ENCODE peak calls at places on chromosomes 16 and 17, in eight cellular contexts. One of them, this sample, is unnamed.

GRCh38 chr17:34173221-34173620 is 81.9 kb upstream of the CCL2 start:
- DNase-seq in fibroblast of the conjunctiva: no peak
- DNase-seq in endothelial cell of umbilical vein: no peak
- DNase-seq in RPMI8226: no peak
- DNase-seq in GM03348: no peak
- DNase-seq in GM04504: peak
- DNase-seq in GM10248: no peak
- DNase-seq in NCI-H1694: no peak
- DNase-seq in this sample: no peak

GRCh38 chr17:66299721-66300120 is 2.7 kb upstream of the PRKCA start:
- DNase-seq in GM10248: no peak
- DNase-seq in GM04504: no peak
- DNase-seq in endothelial cell of umbilical vein: no peak
- DNase-seq in NCI-H1694: no peak
- DNase-seq in RPMI8226: no peak
- DNase-seq in fibroblast of the conjunctiva: no peak
- DNase-seq in GM03348: no peak
- DNase-seq in this sample: no peak

GRCh38 chr17:29573871-29574731 is 5.6 kb downstream of the TP53I13 start:
- DNase-seq in fibroblast of the conjunctiva: no peak
- DNase-seq in RPMI8226: no peak
- DNase-seq in GM10248: no peak
- DNase-seq in endothelial cell of umbilical vein: no peak
- DNase-seq in NCI-H1694: no peak
- DNase-seq in GM04504: no peak
- DNase-seq in GM03348: no peak
- DNase-seq in this sample: no peak

GRCh38 chr16:53737563-53737962 is 33.6 kb downstream of the FTO start:
- DNase-seq in GM04504: no peak
- DNase-seq in GM10248: no peak
- DNase-seq in endothelial cell of umbilical vein: no peak
- DNase-seq in GM03348: no peak
- DNase-seq in RPMI8226: no peak
- DNase-seq in fibroblast of the conjunctiva: no peak
- DNase-seq in NCI-H1694: no peak
- DNase-seq in this sample: no peak

GRCh38 chr17:39270923-39271322 is 45.2 kb upstream of the STAC2 start:
- DNase-seq in GM03348: peak
- DNase-seq in endothelial cell of umbilical vein: peak
- DNase-seq in RPMI8226: peak
- DNase-seq in fibroblast of the conjunctiva: peak
- DNase-seq in GM10248: peak
- DNase-seq in NCI-H1694: peak
- DNase-seq in GM04504: peak
- DNase-seq in this sample: no peak

GRCh38 chr16:30418350-30419181 is 11.2 kb downstream of the ZNF771 start:
- DNase-seq in GM04504: no peak
- DNase-seq in NCI-H1694: no peak
- DNase-seq in GM10248: no peak
- DNase-seq in endothelial cell of umbilical vein: no peak
- DNase-seq in RPMI8226: no peak
- DNase-seq in GM03348: no peak
- DNase-seq in fibroblast of the conjunctiva: no peak
- DNase-seq in this sample: no peak

GRCh38 chr17:57946798-57947358 is 8.3 kb downstream of the CUEDC1 start:
- DNase-seq in RPMI8226: peak
- DNase-seq in GM10248: peak
- DNase-seq in fibroblast of the conjunctiva: no peak
- DNase-seq in endothelial cell of umbilical vein: peak
- DNase-seq in GM03348: peak
- DNase-seq in NCI-H1694: no peak
- DNase-seq in GM04504: no peak
- DNase-seq in this sample: no peak

GRCh38 chr16:79876332-79876730 is 275.8 kb upstream of the MAF start:
- DNase-seq in endothelial cell of umbilical vein: no peak
- DNase-seq in NCI-H1694: no peak
- DNase-seq in GM04504: no peak
- DNase-seq in RPMI8226: peak
- DNase-seq in GM03348: no peak
- DNase-seq in fibroblast of the conjunctiva: no peak
- DNase-seq in GM10248: peak
- DNase-seq in this sample: no peak

GRCh38 chr16:29900888-29901606 is 759 bp downstream of the ASPHD1 start:
- DNase-seq in fibroblast of the conjunctiva: no peak
- DNase-seq in endothelial cell of umbilical vein: no peak
- DNase-seq in NCI-H1694: no peak
- DNase-seq in RPMI8226: no peak
- DNase-seq in GM10248: no peak
- DNase-seq in GM03348: no peak
- DNase-seq in GM04504: no peak
- DNase-seq in this sample: no peak

This sample was measured in NCI-H1048.